ENCODE peak calls at places on chromosomes 1 and 21, in five cellular contexts. A is body of pancreas, F is colonic mucosa, C is neural progenitor cell, B is retinal pigment epithelial cell. H is an unnamed sample.
A peak's percentile ranks its signal among the peaks of the same experiment; 100 is the strongest.

GRCh38 chr1:162633327-162633762 is 1.1 kb downstream of the DDR2 start:
- DNase-seq in A (no peak), F (no peak), C (no peak), B (no peak), H (peak; percentile 29)

GRCh38 chr1:6970256-6970655 is 185.0 kb downstream of the CAMTA1 start:
- DNase-seq in A (no peak), F (no peak), C (no peak), B (no peak), H (no peak)

GRCh38 chr1:179251675-179252074 is 22.2 kb upstream of the ABL2 start:
- DNase-seq in A (no peak), F (no peak), C (peak; percentile 43), B (no peak), H (peak; percentile 26)

GRCh38 chr1:190172636-190173410 is 304.8 kb downstream of the BRINP3 start:
- DNase-seq in A (no peak), F (no peak), C (peak; percentile 14), B (no peak), H (no peak)

GRCh38 chr1:244174922-244175521 is 123.9 kb downstream of the ZBTB18 start:
- DNase-seq in A (no peak), F (no peak), C (no peak), B (no peak), H (no peak)

GRCh38 chr1:93824869-93825268 is 54.1 kb downstream of the DNTTIP2 start:
- DNase-seq in A (no peak), F (no peak), C (no peak), B (no peak), H (no peak)

GRCh38 chr1:112677501-112677900 is 3.0 kb downstream of the MOV10 start:
- DNase-seq in A (no peak), F (no peak), C (no peak), B (no peak), H (no peak)

GRCh38 chr1:226436472-226436854 is 28.6 kb upstream of the PARP1 start:
- DNase-seq in A (no peak), F (no peak), C (no peak), B (no peak), H (no peak)

GRCh38 chr1:3067301-3067670 is 1.7 kb upstream of the PRDM16 start:
- DNase-seq in A (peak; percentile 38), F (no peak), C (no peak), B (no peak), H (no peak)

GRCh38 chr1:184634296-184634695 is 120.4 kb downstream of the EDEM3 start:
- DNase-seq in A (no peak), F (no peak), C (peak; percentile 36), B (peak; percentile 61), H (no peak)

GRCh38 chr1:205523891-205524793 is 19.7 kb downstream of the CDK18 start:
- DNase-seq in A (peak; percentile 86), F (peak; percentile 89), C (peak; percentile 87), B (no peak), H (peak; percentile 82)

GRCh38 chr1:156926175-156926574 is 5.7 kb downstream of the LRRC71 start:
- DNase-seq in A (peak; percentile 71), F (peak; percentile 72), C (no peak), B (no peak), H (no peak)

GRCh38 chr1:9275161-9275560 is 17.5 kb upstream of the SPSB1 start:
- DNase-seq in A (no peak), F (no peak), C (no peak), B (no peak), H (no peak)

GRCh38 chr21:36976228-36976627 is 9.8 kb upstream of the HLCS start:
- DNase-seq in A (no peak), F (no peak), C (no peak), B (no peak), H (no peak)

GRCh38 chr1:58745666-58746065 is 38.2 kb downstream of the JUN start:
- DNase-seq in A (no peak), F (no peak), C (no peak), B (no peak), H (no peak)

GRCh38 chr1:113765306-113765705 is 6.0 kb upstream of the PHTF1 start:
- DNase-seq in A (no peak), F (no peak), C (no peak), B (no peak), H (no peak)

GRCh38 chr21:14591882-14592281 is 45.8 kb upstream of the SAMSN1 start:
- DNase-seq in A (peak; percentile 31), F (no peak), C (no peak), B (peak; percentile 27), H (no peak)

GRCh38 chr1:183089025-183089639 is 65.9 kb downstream of the LAMC1 start:
- DNase-seq in A (peak; percentile 19), F (peak; percentile 44), C (no peak), B (no peak), H (no peak)

DNA sequence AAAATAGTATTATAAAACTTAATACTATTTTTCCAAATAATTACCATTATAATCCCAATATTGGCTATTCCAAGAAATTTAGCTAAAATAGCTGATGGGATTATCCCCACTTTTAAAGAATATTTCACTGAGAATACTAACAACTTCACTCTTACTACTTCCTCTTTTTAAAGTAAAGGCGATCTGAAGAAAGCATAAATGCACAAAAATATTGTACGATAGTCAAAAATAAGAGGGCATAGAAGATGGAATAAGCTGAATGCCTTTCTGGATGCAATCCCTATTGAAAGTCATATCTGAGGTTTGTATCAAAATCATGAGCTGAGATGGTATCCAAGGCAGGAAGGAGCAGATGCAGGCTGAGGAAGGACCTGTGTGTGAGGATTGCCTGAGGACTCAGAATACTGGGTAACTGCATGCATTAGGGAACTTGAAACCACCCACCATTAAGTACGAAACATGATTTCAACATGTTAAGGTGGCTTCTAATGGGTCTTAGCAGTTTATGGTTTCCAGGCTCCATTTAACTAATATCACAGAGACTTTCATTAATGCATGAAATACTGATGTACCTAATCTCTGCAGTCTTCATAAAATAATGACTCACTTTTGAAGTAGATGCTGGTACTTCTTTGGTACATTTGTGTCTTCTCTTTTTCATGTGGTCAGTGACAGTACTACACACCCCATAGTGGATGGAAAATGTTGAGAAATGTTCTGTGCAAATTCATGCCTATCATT is 29.6 kb upstream of the RGS1 start:
- DNase-seq in A (no peak), F (no peak), C (no peak), B (no peak), H (peak; percentile 21)
- TF ChIP-seq CTCF in A (no peak), F (no peak), C (no peak), B (peak; percentile 11), H (no peak)

GRCh38 chr1:14982029-14982428 is 171.5 kb upstream of the TMEM51 start:
- DNase-seq in A (no peak), F (no peak), C (no peak), B (no peak), H (no peak)

GRCh38 chr1:14988636-14989035 is 164.9 kb upstream of the TMEM51 start:
- DNase-seq in A (no peak), F (no peak), C (no peak), B (no peak), H (no peak)

GRCh38 chr1:14987829-14988603 is 165.5 kb upstream of the TMEM51 start:
- DNase-seq in A (no peak), F (no peak), C (no peak), B (no peak), H (no peak)

GRCh38 chr1:14980801-14981200 is 172.7 kb upstream of the TMEM51 start:
- DNase-seq in A (no peak), F (no peak), C (peak; percentile 36), B (no peak), H (no peak)

GRCh38 chr1:14983277-14983676 is 170.3 kb upstream of the TMEM51 start:
- DNase-seq in A (no peak), F (no peak), C (no peak), B (no peak), H (no peak)
- TF ChIP-seq CTCF in A (no peak), F (no peak), C (peak; percentile 10), B (peak; percentile 32), H (no peak)

GRCh38 chr1:91699339-91699970 is 186.5 kb downstream of the TGFBR3 start:
- DNase-seq in A (peak; percentile 69), F (no peak), C (no peak), B (no peak), H (no peak)

GRCh38 chr1:91697322-91698260 is 188.4 kb downstream of the TGFBR3 start:
- DNase-seq in A (no peak), F (no peak), C (no peak), B (no peak), H (peak; percentile 58)

GRCh38 chr1:91701494-91701869 is 184.5 kb downstream of the TGFBR3 start:
- DNase-seq in A (no peak), F (no peak), C (no peak), B (no peak), H (no peak)

GRCh38 chr1:91700332-91700731 is 185.6 kb downstream of the TGFBR3 start:
- DNase-seq in A (no peak), F (no peak), C (no peak), B (no peak), H (no peak)

DNA sequence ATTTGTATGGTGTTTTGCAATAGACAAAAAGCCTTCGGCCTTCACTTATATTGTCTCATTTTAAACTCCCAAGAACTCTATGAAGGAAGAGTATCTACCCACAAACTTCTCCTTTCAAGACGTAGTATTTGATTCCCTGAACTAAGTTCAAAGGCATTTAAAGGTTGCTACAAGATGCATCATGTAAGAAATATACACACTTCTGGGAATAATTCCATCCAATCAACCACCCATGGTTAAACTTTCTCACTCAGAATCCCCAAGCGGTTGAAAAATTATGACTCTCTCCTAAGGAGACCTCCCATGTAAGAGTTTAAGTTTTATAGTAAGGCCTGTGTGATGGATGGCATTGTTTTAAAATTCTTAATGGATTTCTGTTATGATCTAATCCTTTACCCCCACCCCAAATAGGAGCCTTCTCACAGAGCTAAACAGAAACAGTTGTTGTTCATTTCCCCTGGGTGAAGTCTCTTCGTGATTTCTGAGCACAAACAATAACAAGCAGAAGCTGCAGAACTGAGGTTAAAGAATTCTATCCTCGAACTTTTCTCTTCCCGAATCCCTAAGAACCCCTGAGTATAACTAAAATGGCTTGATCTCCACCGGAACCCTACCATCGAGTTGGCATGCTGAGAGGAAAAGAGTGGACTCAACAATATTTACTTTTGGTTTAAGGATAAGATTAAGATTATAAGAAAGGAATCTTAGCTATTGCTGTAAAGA is 185.0 kb downstream of the TGFBR3 start:
- DNase-seq in A (no peak), F (no peak), C (no peak), B (no peak), H (no peak)
- TF ChIP-seq CTCF in A (no peak), F (no peak), C (no peak), B (no peak), H (no peak)

DNA sequence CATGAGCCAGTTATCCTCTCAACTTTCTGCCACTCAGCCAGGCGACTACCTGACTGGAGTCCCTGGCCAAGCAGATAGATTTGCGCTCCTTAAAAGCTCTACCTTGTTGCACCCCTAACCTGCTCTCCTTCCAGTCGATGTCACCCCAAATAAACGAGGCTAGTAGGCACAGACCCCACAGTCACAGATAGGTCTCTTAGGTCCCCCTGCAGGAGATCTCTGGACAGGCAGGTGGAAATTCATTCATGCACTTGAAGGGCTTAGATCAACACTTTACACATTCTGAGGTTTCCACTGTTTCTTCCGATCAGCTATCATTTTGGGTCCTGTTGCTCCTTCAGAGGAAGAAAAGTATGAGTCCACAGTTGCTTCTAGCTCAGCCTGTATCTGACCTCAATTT is 272.6 kb upstream of the FMN2 start:
- DNase-seq in A (no peak), F (no peak), C (peak; percentile 29), B (no peak), H (no peak)
- TF ChIP-seq CTCF in A (no peak), F (no peak), C (peak; percentile 57), B (peak; percentile 39), H (no peak)

H was measured in GM20000.